ENCODE peak calls at places on chromosomes 12 and 14, in eight cellular contexts. One of them, this sample, is unnamed.

GRCh38 chr12:14776236-14776959 is 26.9 kb downstream of the WBP11 start:
- DNase-seq in KG1: peak
- DNase-seq in NT2/D1: no peak
- DNase-seq in breast epithelium: no peak
- DNase-seq in anterior cingulate cortex: no peak
- DNase-seq in naive B cell: no peak
- DNase-seq in naive thymus-derived CD8-positive, alpha-beta T cell: no peak
- DNase-seq in GM04504: no peak
- DNase-seq in this sample: no peak

GRCh38 chr12:55699471-55700055 is 8.1 kb downstream of the ITGA7 start:
- DNase-seq in breast epithelium: no peak
- DNase-seq in KG1: no peak
- DNase-seq in anterior cingulate cortex: no peak
- DNase-seq in GM04504: no peak
- DNase-seq in naive thymus-derived CD8-positive, alpha-beta T cell: no peak
- DNase-seq in NT2/D1: no peak
- DNase-seq in naive B cell: no peak
- DNase-seq in this sample: no peak

GRCh38 chr14:77804592-77804991 is 4.7 kb downstream of the ADCK1 start:
- DNase-seq in GM04504: no peak
- DNase-seq in naive thymus-derived CD8-positive, alpha-beta T cell: no peak
- DNase-seq in KG1: no peak
- DNase-seq in breast epithelium: no peak
- DNase-seq in NT2/D1: no peak
- DNase-seq in naive B cell: no peak
- DNase-seq in anterior cingulate cortex: no peak
- DNase-seq in this sample: no peak

GRCh38 chr12:130160711-130161231 is 1.5 kb upstream of the FZD10 start:
- DNase-seq in anterior cingulate cortex: no peak
- DNase-seq in GM04504: no peak
- DNase-seq in NT2/D1: no peak
- DNase-seq in naive B cell: no peak
- DNase-seq in breast epithelium: no peak
- DNase-seq in naive thymus-derived CD8-positive, alpha-beta T cell: no peak
- DNase-seq in KG1: no peak
- DNase-seq in this sample: no peak

GRCh38 chr14:29262979-29263378 is 496.4 kb downstream of the FOXG1 start:
- DNase-seq in NT2/D1: no peak
- DNase-seq in KG1: no peak
- DNase-seq in naive thymus-derived CD8-positive, alpha-beta T cell: no peak
- DNase-seq in GM04504: no peak
- DNase-seq in anterior cingulate cortex: no peak
- DNase-seq in naive B cell: no peak
- DNase-seq in breast epithelium: no peak
- DNase-seq in this sample: no peak

GRCh38 chr12:107399061-107399460 is 286.5 kb upstream of the PWP1 start:
- DNase-seq in naive B cell: no peak
- DNase-seq in KG1: no peak
- DNase-seq in breast epithelium: no peak
- DNase-seq in NT2/D1: peak
- DNase-seq in anterior cingulate cortex: no peak
- DNase-seq in naive thymus-derived CD8-positive, alpha-beta T cell: no peak
- DNase-seq in GM04504: no peak
- DNase-seq in this sample: no peak

GRCh38 chr12:53252349-53252916 is 15.7 kb upstream of the ESPL1 start:
- DNase-seq in NT2/D1: no peak
- DNase-seq in naive B cell: no peak
- DNase-seq in naive thymus-derived CD8-positive, alpha-beta T cell: no peak
- DNase-seq in KG1: no peak
- DNase-seq in anterior cingulate cortex: no peak
- DNase-seq in breast epithelium: peak
- DNase-seq in GM04504: peak
- DNase-seq in this sample: no peak

GRCh38 chr12:1811281-1811947 is 9.0 kb upstream of the LRTM2 start:
- DNase-seq in breast epithelium: no peak
- DNase-seq in NT2/D1: no peak
- DNase-seq in naive thymus-derived CD8-positive, alpha-beta T cell: no peak
- DNase-seq in anterior cingulate cortex: no peak
- DNase-seq in naive B cell: no peak
- DNase-seq in KG1: no peak
- DNase-seq in GM04504: no peak
- DNase-seq in this sample: no peak

GRCh38 chr12:111715242-111715641 is 29.4 kb downstream of the ACAD10 start:
- DNase-seq in KG1: no peak
- DNase-seq in naive B cell: no peak
- DNase-seq in breast epithelium: peak
- DNase-seq in naive thymus-derived CD8-positive, alpha-beta T cell: no peak
- DNase-seq in anterior cingulate cortex: no peak
- DNase-seq in NT2/D1: no peak
- DNase-seq in GM04504: no peak
- DNase-seq in this sample: no peak

GRCh38 chr14:64388533-64389243 is 535 bp downstream of the MTHFD1 start:
- DNase-seq in GM04504: peak
- DNase-seq in NT2/D1: no peak
- DNase-seq in KG1: peak
- DNase-seq in anterior cingulate cortex: no peak
- DNase-seq in breast epithelium: no peak
- DNase-seq in naive thymus-derived CD8-positive, alpha-beta T cell: no peak
- DNase-seq in naive B cell: no peak
- DNase-seq in this sample: no peak

GRCh38 chr12:25130741-25131188 is 64.2 kb downstream of the DNAI7 start:
- DNase-seq in NT2/D1: no peak
- DNase-seq in KG1: peak
- DNase-seq in naive B cell: peak
- DNase-seq in GM04504: no peak
- DNase-seq in naive thymus-derived CD8-positive, alpha-beta T cell: peak
- DNase-seq in breast epithelium: no peak
- DNase-seq in anterior cingulate cortex: no peak
- DNase-seq in this sample: no peak

GRCh38 chr12:88600272-88600671 is 20.0 kb upstream of the KITLG start:
- DNase-seq in breast epithelium: no peak
- DNase-seq in naive thymus-derived CD8-positive, alpha-beta T cell: no peak
- DNase-seq in anterior cingulate cortex: no peak
- DNase-seq in NT2/D1: no peak
- DNase-seq in naive B cell: no peak
- DNase-seq in KG1: no peak
- DNase-seq in GM04504: no peak
- DNase-seq in this sample: no peak

GRCh38 chr12:112557954-112558630 is 139.3 kb downstream of the PTPN11 start:
- DNase-seq in GM04504: no peak
- DNase-seq in NT2/D1: no peak
- DNase-seq in KG1: no peak
- DNase-seq in naive B cell: no peak
- DNase-seq in anterior cingulate cortex: no peak
- DNase-seq in naive thymus-derived CD8-positive, alpha-beta T cell: no peak
- DNase-seq in breast epithelium: no peak
- DNase-seq in this sample: peak

GRCh38 chr14:36096090-36096489 is 80.4 kb downstream of the PTCSC3 start:
- DNase-seq in KG1: no peak
- DNase-seq in NT2/D1: no peak
- DNase-seq in breast epithelium: no peak
- DNase-seq in anterior cingulate cortex: no peak
- DNase-seq in naive B cell: no peak
- DNase-seq in naive thymus-derived CD8-positive, alpha-beta T cell: no peak
- DNase-seq in GM04504: peak
- DNase-seq in this sample: no peak

GRCh38 chr14:101028971-101029667 is 125.6 kb upstream of the RTL1 start:
- DNase-seq in naive B cell: no peak
- DNase-seq in breast epithelium: no peak
- DNase-seq in KG1: no peak
- DNase-seq in GM04504: no peak
- DNase-seq in NT2/D1: no peak
- DNase-seq in naive thymus-derived CD8-positive, alpha-beta T cell: no peak
- DNase-seq in anterior cingulate cortex: no peak
- DNase-seq in this sample: no peak

This sample was measured in nucleus accumbens.